ENCODE peak calls at places on chromosomes 2 and 18, in four cellular contexts. N, K, U and H are unnamed samples.

GRCh38 chr18:11020454-11020853 is 128.9 kb downstream of the PIEZO2 start:
- DNase-seq in N (no peak), K (no peak), U (no peak), H (no peak)

GRCh38 chr2:24304098-24304497 is 56.2 kb downstream of the ITSN2 start:
- DNase-seq in N (peak; percentile 82), K (peak; percentile 84), U (peak; percentile 91), H (peak; percentile 91)

GRCh38 chr18:23401400-23402347 is 51.4 kb upstream of the RIOK3 start:
- DNase-seq in N (no peak), K (no peak), U (peak; percentile 44), H (peak; percentile 87)

GRCh38 chr2:191637182-191638078 is 40.5 kb upstream of the NABP1 start:
- DNase-seq in N (no peak), K (no peak), U (no peak), H (no peak)

GRCh38 chr2:111116843-111117665 is 3.7 kb upstream of the BCL2L11 start:
- DNase-seq in N (peak; percentile 44), K (peak; percentile 91), U (peak; percentile 85), H (peak; percentile 92)

GRCh38 chr18:2978626-2979025 is 34.3 kb downstream of the LPIN2 start:
- DNase-seq in N (peak; percentile 58), K (no peak), U (no peak), H (no peak)

GRCh38 chr2:40120021-40120420 is 331.9 kb downstream of the SLC8A1 start:
- DNase-seq in N (no peak), K (no peak), U (no peak), H (no peak)

GRCh38 chr2:151754253-151754897 is 20.1 kb upstream of the NEB start:
- DNase-seq in N (no peak), K (no peak), U (no peak), H (no peak)

GRCh38 chr2:178553047-178553446 is 72.8 kb downstream of the PLEKHA3 start:
- DNase-seq in N (peak; percentile 72), K (no peak), U (no peak), H (no peak)

GRCh38 chr18:79438581-79438980 is 42.9 kb downstream of the NFATC1 start:
- DNase-seq in N (no peak), K (no peak), U (no peak), H (no peak)

GRCh38 chr2:74762789-74763188 is 71.1 kb upstream of the HK2 start:
- DNase-seq in N (no peak), K (no peak), U (no peak), H (no peak)

GRCh38 chr2:136376798-136377211 is 258.9 kb upstream of the CXCR4 start:
- DNase-seq in N (no peak), K (no peak), U (peak; percentile 44), H (no peak)

GRCh38 chr2:714005-714741 is 37.0 kb upstream of the TMEM18 start:
- DNase-seq in N (peak; percentile 10), K (no peak), U (peak; percentile 49), H (peak; percentile 72)

GRCh38 chr2:238910751-238911351 is 63.0 kb downstream of the TWIST2 start:
- DNase-seq in N (no peak), K (peak; percentile 57), U (no peak), H (peak; percentile 48)

GRCh38 chr2:76749858-76750257 is 772.3 kb downstream of the LRRTM4 start:
- DNase-seq in N (no peak), K (no peak), U (no peak), H (no peak)

GRCh38 chr2:158460632-158461297 is 4.0 kb downstream of the PKP4 start:
- DNase-seq in N (no peak), K (no peak), U (no peak), H (no peak)

GRCh38 chr2:232308986-232309385 is 69.6 kb upstream of the ALPP start:
- DNase-seq in N (no peak), K (no peak), U (no peak), H (no peak)

GRCh38 chr2:237474931-237475703 is 11.9 kb upstream of the MLPH start:
- DNase-seq in N (no peak), K (peak; percentile 95), U (peak; percentile 95), H (peak; percentile 83)

GRCh38 chr2:225004531-225004930 is 37.7 kb downstream of the DOCK10 start:
- DNase-seq in N (no peak), K (no peak), U (no peak), H (peak; percentile 29)

GRCh38 chr2:31962757-31963361 is 47.9 kb downstream of the MEMO1 start:
- DNase-seq in N (no peak), K (no peak), U (peak; percentile 62), H (no peak)

GRCh38 chr2:110662560-110662959 is 15.3 kb downstream of the BUB1 start:
- DNase-seq in N (no peak), K (no peak), U (no peak), H (no peak)

GRCh38 chr2:61959381-61960293 is 54.2 kb downstream of the COMMD1 start:
- DNase-seq in N (no peak), K (no peak), U (no peak), H (no peak)

GRCh38 chr2:230793573-230794359 is 71.0 kb upstream of the ITM2C start:
- DNase-seq in N (peak; percentile 96), K (peak; percentile 91), U (peak; percentile 84), H (peak; percentile 7)

GRCh38 chr2:128580988-128581848 is 262.6 kb upstream of the HS6ST1 start:
- DNase-seq in N (no peak), K (no peak), U (no peak), H (no peak)

GRCh38 chr2:65612654-65613053 is 180.3 kb upstream of the SPRED2 start:
- DNase-seq in N (no peak), K (no peak), U (no peak), H (no peak)

GRCh38 chr2:180203972-180204371 is 196.9 kb upstream of the CWC22 start:
- DNase-seq in N (peak; percentile 44), K (peak; percentile 81), U (peak; percentile 63), H (no peak)

GRCh38 chr18:9304388-9305070 is 30.0 kb upstream of the TWSG1 start:
- DNase-seq in N (no peak), K (no peak), U (no peak), H (no peak)

GRCh38 chr18:70039186-70039585 is 91.5 kb upstream of the CD226 start:
- DNase-seq in N (no peak), K (no peak), U (no peak), H (no peak)

GRCh38 chr18:2906522-2907458 is 60.0 kb downstream of the EMILIN2 start:
- DNase-seq in N (no peak), K (peak; percentile 84), U (peak; percentile 75), H (peak; percentile 55)

GRCh38 chr2:62923242-62923641 is 127.4 kb upstream of the OTX1 start:
- DNase-seq in N (no peak), K (no peak), U (peak; percentile 29), H (peak; percentile 4)

GRCh38 chr2:54239427-54239826 is 16.6 kb downstream of the TSPYL6 start:
- DNase-seq in N (peak; percentile 38), K (no peak), U (no peak), H (no peak)

GRCh38 chr2:131724019-131724418 is 196.3 kb downstream of the CCDC74A start:
- DNase-seq in N (no peak), K (no peak), U (peak; percentile 87), H (peak; percentile 33)

GRCh38 chr2:220555961-220556360 is 928.5 kb downstream of the SLC4A3 start:
- DNase-seq in N (no peak), K (no peak), U (no peak), H (no peak)